ENCODE peak calls at places on chromosomes 2 and 18, in six cellular contexts. O is lower lobe of right lung; Y is WERI-Rb-1; S is H9; T is CD8-positive, alpha-beta T cell; V is osteoblast. R is an unnamed sample.

GRCh38 chr2:102050854-102051391 is 59.2 kb downstream of the IL1R2 start:
- DNase-seq in O (peak; percentile 66), Y (no peak), S (no peak), T (no peak), V (peak; percentile 74), R (no peak)

GRCh38 chr2:60868589-60869273 is 12.6 kb upstream of the REL start:
- DNase-seq in O (no peak), Y (no peak), S (no peak), T (no peak), V (no peak), R (no peak)

GRCh38 chr2:14608245-14608644 is 24.3 kb upstream of the LRATD1 start:
- DNase-seq in O (no peak), Y (no peak), S (no peak), T (no peak), V (no peak), R (no peak)

GRCh38 chr2:101308432-101309210 is at the start of gene RNF149:
- DNase-seq in O (peak; percentile 97), Y (peak; percentile 91), S (peak; percentile 84), T (peak; percentile 90), V (peak; percentile 98), R (peak; percentile 93)

GRCh38 chr2:169260246-169260645 is 102.1 kb downstream of the LRP2 start:
- DNase-seq in O (no peak), Y (peak; percentile 27), S (peak; percentile 61), T (no peak), V (no peak), R (no peak)

GRCh38 chr2:86675611-86676015 is 44.5 kb upstream of the RMND5A start:
- DNase-seq in O (no peak), Y (no peak), S (peak; percentile 32), T (no peak), V (no peak), R (no peak)

GRCh38 chr2:241942416-241943208 is 73.1 kb downstream of the RTP5 start:
- DNase-seq in O (no peak), Y (no peak), S (peak; percentile 12), T (no peak), V (peak; percentile 59), R (no peak)

GRCh38 chr2:36376992-36377738 is 21.6 kb downstream of the CRIM1 start:
- DNase-seq in O (peak; percentile 57), Y (no peak), S (no peak), T (no peak), V (no peak), R (no peak)

GRCh38 chr2:175743020-175743419 is 259.0 kb downstream of the LNPK start:
- DNase-seq in O (no peak), Y (no peak), S (no peak), T (no peak), V (no peak), R (no peak)

GRCh38 chr2:195304310-195304709 is 352.7 kb upstream of the SLC39A10 start:
- DNase-seq in O (no peak), Y (peak; percentile 38), S (peak; percentile 74), T (no peak), V (no peak), R (no peak)

GRCh38 chr2:205751621-205752031 is 69.3 kb downstream of the NRP2 start:
- DNase-seq in O (no peak), Y (no peak), S (no peak), T (no peak), V (peak; percentile 82), R (no peak)

GRCh38 chr2:120269076-120269744 is 16.6 kb downstream of the RALB start:
- DNase-seq in O (no peak), Y (no peak), S (no peak), T (no peak), V (no peak), R (no peak)

GRCh38 chr2:182730486-182730885 is 14.4 kb downstream of the DNAJC10 start:
- DNase-seq in O (no peak), Y (no peak), S (no peak), T (no peak), V (no peak), R (no peak)

GRCh38 chr2:197256021-197256420 is 54.6 kb downstream of the ANKRD44 start:
- DNase-seq in O (no peak), Y (no peak), S (no peak), T (no peak), V (no peak), R (no peak)

GRCh38 chr2:7612969-7613368 is 695.8 kb downstream of the RNF144A start:
- DNase-seq in O (no peak), Y (no peak), S (no peak), T (no peak), V (no peak), R (no peak)

GRCh38 chr2:47086054-47086471 is 69.0 kb downstream of the STPG4 start:
- DNase-seq in O (no peak), Y (no peak), S (no peak), T (no peak), V (no peak), R (no peak)

GRCh38 chr18:37537868-37538525 is 27.6 kb downstream of the CELF4 start:
- DNase-seq in O (peak; percentile 80), Y (peak; percentile 84), S (peak; percentile 89), T (no peak), V (peak; percentile 98), R (peak; percentile 45)

GRCh38 chr18:1999387-1999786 is 571.9 kb downstream of the METTL4 start:
- DNase-seq in O (no peak), Y (no peak), S (no peak), T (no peak), V (no peak), R (no peak)

GRCh38 chr2:67579207-67579606 is 182.1 kb downstream of the ETAA1 start:
- DNase-seq in O (no peak), Y (no peak), S (no peak), T (no peak), V (no peak), R (no peak)

GRCh38 chr2:19785432-19785831 is 116.4 kb downstream of the TTC32 start:
- DNase-seq in O (no peak), Y (no peak), S (no peak), T (no peak), V (no peak), R (no peak)

GRCh38 chr18:58556333-58557012 is 72.4 kb downstream of the ALPK2 start:
- DNase-seq in O (no peak), Y (peak; percentile 97), S (no peak), T (no peak), V (no peak), R (peak; percentile 50)

GRCh38 chr18:49849331-49850217 is 36.2 kb upstream of the ACAA2 start:
- DNase-seq in O (peak; percentile 82), Y (peak; percentile 47), S (peak; percentile 88), T (no peak), V (peak; percentile 96), R (no peak)

GRCh38 chr2:118913805-118914645 is 28.0 kb upstream of the MARCO start:
- DNase-seq in O (no peak), Y (no peak), S (no peak), T (no peak), V (no peak), R (no peak)

GRCh38 chr2:126797622-126798275 is 100.9 kb upstream of the TEX51 start:
- DNase-seq in O (no peak), Y (no peak), S (peak; percentile 21), T (no peak), V (no peak), R (no peak)

GRCh38 chr2:135056790-135057189 is 4.7 kb downstream of the RAB3GAP1 start:
- DNase-seq in O (no peak), Y (no peak), S (no peak), T (no peak), V (no peak), R (no peak)

GRCh38 chr2:106581755-106582430 is 94.7 kb downstream of the CD8B2 start:
- DNase-seq in O (peak; percentile 67), Y (peak; percentile 73), S (peak; percentile 62), T (peak; percentile 9), V (peak; percentile 96), R (peak; percentile 16)

GRCh38 chr2:134240061-134240460 is 13.8 kb upstream of the MGAT5 start:
- DNase-seq in O (no peak), Y (no peak), S (no peak), T (no peak), V (no peak), R (no peak)

GRCh38 chr2:144642892-144643291 is 123.0 kb upstream of the ZEB2 start:
- DNase-seq in O (no peak), Y (no peak), S (no peak), T (no peak), V (no peak), R (no peak)

GRCh38 chr2:136985044-136985443 is 219.7 kb downstream of the THSD7B start:
- DNase-seq in O (no peak), Y (no peak), S (no peak), T (no peak), V (no peak), R (no peak)

GRCh38 chr2:191721331-191721730 is 43.4 kb downstream of the NABP1 start:
- DNase-seq in O (no peak), Y (no peak), S (peak; percentile 64), T (no peak), V (no peak), R (no peak)

GRCh38 chr2:191728710-191729597 is 51.0 kb downstream of the NABP1 start:
- DNase-seq in O (no peak), Y (no peak), S (no peak), T (no peak), V (no peak), R (no peak)

GRCh38 chr2:191719261-191719660 is 41.3 kb downstream of the NABP1 start:
- DNase-seq in O (no peak), Y (no peak), S (no peak), T (no peak), V (no peak), R (no peak)

GRCh38 chr2:191719938-191720337 is 42.0 kb downstream of the NABP1 start:
- DNase-seq in O (no peak), Y (no peak), S (no peak), T (no peak), V (no peak), R (no peak)

DNA sequence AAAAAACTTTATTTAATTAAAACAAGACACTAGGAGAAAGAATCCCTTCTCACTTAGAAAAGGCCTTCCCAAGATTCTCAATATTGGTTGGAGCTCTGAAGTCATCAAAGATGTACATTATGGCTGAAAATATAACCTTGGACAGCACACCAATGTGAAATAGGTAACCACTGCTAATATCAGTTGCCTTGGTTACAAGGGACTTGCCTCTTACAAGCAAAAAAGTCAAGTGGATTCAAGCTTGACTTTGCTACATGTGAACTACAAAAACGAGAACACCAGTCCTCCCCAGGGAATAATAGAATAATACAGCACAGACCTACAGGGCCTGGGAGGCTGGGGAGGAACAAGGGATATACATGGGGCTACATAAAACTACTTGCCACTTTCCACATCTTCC is 46.1 kb downstream of the NABP1 start:
- DNase-seq in O (no peak), Y (no peak), S (no peak), T (no peak), V (no peak), R (no peak)
- H3K27me3 ChIP-seq in O (no peaks in the 10 kb centered on the region), Y (no peaks in the 10 kb centered on the region), S (no peaks in the 10 kb centered on the region), T (no peaks in the 10 kb centered on the region), V (no peaks in the 10 kb centered on the region), R (no peaks in the 10 kb centered on the region)

GRCh38 chr2:42332575-42332974 is 28.4 kb downstream of the COX7A2L start:
- DNase-seq in O (no peak), Y (no peak), S (no peak), T (no peak), V (no peak), R (no peak)
- TF ChIP-seq CTCF in O (no peak), Y (no peak), S (no peak), T (no peak), V (no peak), R (no peak)

GRCh38 chr2:43043471-43043870 is 182.9 kb downstream of the ZFP36L2 start:
- DNase-seq in O (no peak), Y (no peak), S (no peak), T (no peak), V (peak; percentile 76), R (no peak)
- H3K27me3 ChIP-seq in O (no peaks in the 10 kb centered on the region), Y (no peaks in the 10 kb centered on the region), S (no peaks in the 10 kb centered on the region), T (no peaks in the 10 kb centered on the region), V (no peaks in the 10 kb centered on the region), R (no peaks in the 10 kb centered on the region)

GRCh38 chr2:125386074-125386473 is 1269.9 kb upstream of the GYPC start:
- DNase-seq in O (no peak), Y (no peak), S (peak; percentile 53), T (no peak), V (no peak), R (no peak)
- TF ChIP-seq CTCF in O (no peak), Y (peak; percentile 10), S (peak; percentile 55), T (no peak), V (no peak), R (no peak)